ENCODE peak calls at places on chromosomes 7 and 10, in nine cellular contexts. V is testis, I is cardiac fibroblast, P is fibroblast of pulmonary artery, Y is fibroblast of mammary gland, M is astrocyte, J is PC-3, W is AG04450, O is Calu3. Z is an unnamed sample.

GRCh38 chr7:92647652-92648051 is 57.5 kb upstream of the FAM133B start:
- DNase-seq in J (no peak), P (no peak), I (no peak), Y (no peak), W (no peak), M (no peak), V (no peak), O (no peak), Z (no peak)

GRCh38 chr10:30784521-30784895 is 155.0 kb upstream of the LYZL2 start:
- DNase-seq in P (peak), O (no peak), W (no peak), Y (peak), I (peak), M (peak), J (no peak), V (no peak), Z (no peak)

GRCh38 chr7:45881759-45882464 is 6.4 kb upstream of the IGFBP1 start:
- DNase-seq in I (peak), W (peak), J (no peak), V (no peak), Y (peak), P (peak), O (no peak), M (peak), Z (no peak)

GRCh38 chr7:46291601-46292150 is 370.6 kb upstream of the IGFBP3 start:
- DNase-seq in Y (peak), O (no peak), P (peak), W (no peak), M (peak), J (peak), I (peak), V (peak), Z (peak)

GRCh38 chr10:98636921-98637329 is 190.2 kb upstream of the HPS1 start:
- DNase-seq in V (no peak), Y (peak), P (no peak), I (no peak), O (no peak), J (peak), W (no peak), M (no peak), Z (no peak)

GRCh38 chr7:16494551-16494950 is 29.0 kb upstream of the SOSTDC1 start:
- DNase-seq in M (no peak), Y (no peak), J (no peak), I (no peak), W (no peak), V (no peak), P (no peak), O (no peak), Z (no peak)

GRCh38 chr7:17939111-17939669 is 1.1 kb downstream of the SNX13 start:
- DNase-seq in W (no peak), I (peak), M (peak), Y (peak), O (no peak), V (no peak), P (peak), J (peak), Z (peak)

GRCh38 chr10:113486531-113486930 is 66.3 kb upstream of the HABP2 start:
- DNase-seq in I (no peak), O (no peak), J (no peak), V (no peak), Y (no peak), P (no peak), W (no peak), M (no peak), Z (no peak)

GRCh38 chr10:11663763-11664555 is 52.5 kb upstream of the USP6NL start:
- DNase-seq in P (no peak), J (no peak), V (no peak), W (no peak), I (no peak), O (no peak), M (no peak), Y (no peak), Z (no peak)

GRCh38 chr7:18667466-18667865 is 171.9 kb downstream of the HDAC9 start:
- DNase-seq in Y (peak), I (peak), O (peak), J (peak), M (peak), P (peak), W (peak), V (no peak), Z (peak)

GRCh38 chr10:71128311-71129010 is 83.9 kb upstream of the UNC5B start:
- DNase-seq in I (peak), V (no peak), O (peak), M (no peak), P (no peak), W (no peak), Y (peak), J (no peak), Z (no peak)

GRCh38 chr10:30459283-30459682 is 25.3 kb downstream of the MAP3K8 start:
- DNase-seq in I (no peak), O (no peak), P (no peak), J (no peak), V (peak), M (no peak), W (no peak), Y (no peak), Z (no peak)

GRCh38 chr7:29843106-29843505 is 36.8 kb downstream of the WIPF3 start:
- DNase-seq in Y (no peak), P (no peak), W (no peak), J (no peak), V (peak), I (no peak), O (no peak), M (no peak), Z (no peak)

GRCh38 chr10:100816671-100817070 is 71.3 kb downstream of the PAX2 start:
- DNase-seq in P (no peak), M (no peak), I (no peak), V (no peak), W (no peak), O (no peak), Y (no peak), J (no peak), Z (no peak)

GRCh38 chr7:14303536-14303935 is 314.1 kb upstream of the ETV1 start:
- DNase-seq in O (peak), Y (no peak), M (no peak), V (no peak), W (no peak), J (peak), I (no peak), P (no peak), Z (no peak)

GRCh38 chr7:17532861-17533404 is 234.5 kb downstream of the AHR start:
- DNase-seq in J (peak), V (no peak), W (no peak), O (peak), M (peak), I (peak), P (peak), Y (peak), Z (peak)

GRCh38 chr10:32139223-32140073 is 83.2 kb upstream of the KIF5B start:
- DNase-seq in W (peak), O (peak), J (peak), P (peak), M (peak), V (peak), I (peak), Y (peak), Z (peak)

GRCh38 chr10:90363799-90364483 is 493.9 kb downstream of the HTR7 start:
- DNase-seq in J (no peak), P (peak), V (no peak), O (no peak), W (no peak), I (peak), Y (no peak), M (no peak), Z (no peak)

GRCh38 chr10:4333474-4333894 is 492.5 kb upstream of the AKR1E2 start:
- DNase-seq in P (no peak), Y (no peak), O (no peak), J (no peak), V (no peak), W (no peak), I (no peak), M (no peak), Z (no peak)

GRCh38 chr10:104020020-104020419 is 53.1 kb downstream of the SLK start:
- DNase-seq in Y (no peak), I (no peak), P (no peak), V (no peak), W (no peak), O (no peak), M (no peak), J (no peak), Z (no peak)

GRCh38 chr10:107616031-107616430 is 451.5 kb upstream of the SORCS1 start:
- DNase-seq in W (no peak), V (no peak), Y (no peak), I (no peak), P (no peak), O (no peak), J (no peak), M (no peak), Z (no peak)

GRCh38 chr7:78768859-78769258 is 684.6 kb downstream of the MAGI2 start:
- DNase-seq in I (no peak), V (no peak), M (peak), W (no peak), O (no peak), J (no peak), Y (no peak), P (no peak), Z (no peak)

GRCh38 chr10:30445716-30446115 is 11.7 kb downstream of the MAP3K8 start:
- DNase-seq in M (peak), V (no peak), O (no peak), W (no peak), P (no peak), I (peak), J (peak), Y (peak), Z (no peak)

GRCh38 chr10:62399211-62399610 is 25.0 kb downstream of the ZNF365 start:
- DNase-seq in J (no peak), M (peak), V (no peak), Y (peak), W (no peak), O (no peak), P (peak), I (no peak), Z (no peak)

GRCh38 chr7:28755255-28755654 is 202.9 kb downstream of the TRIL start:
- DNase-seq in W (no peak), Y (peak), O (no peak), P (peak), V (no peak), I (peak), M (peak), J (peak), Z (peak)

GRCh38 chr7:43220250-43220649 is 107.8 kb downstream of the HECW1 start:
- DNase-seq in V (no peak), I (peak), O (no peak), Y (peak), M (peak), W (peak), P (peak), J (peak), Z (no peak)

GRCh38 chr10:6985644-6986043 is 405.6 kb upstream of the PRKCQ start:
- DNase-seq in V (no peak), P (no peak), W (no peak), J (no peak), I (no peak), Y (no peak), M (no peak), O (no peak), Z (no peak)

DNA sequence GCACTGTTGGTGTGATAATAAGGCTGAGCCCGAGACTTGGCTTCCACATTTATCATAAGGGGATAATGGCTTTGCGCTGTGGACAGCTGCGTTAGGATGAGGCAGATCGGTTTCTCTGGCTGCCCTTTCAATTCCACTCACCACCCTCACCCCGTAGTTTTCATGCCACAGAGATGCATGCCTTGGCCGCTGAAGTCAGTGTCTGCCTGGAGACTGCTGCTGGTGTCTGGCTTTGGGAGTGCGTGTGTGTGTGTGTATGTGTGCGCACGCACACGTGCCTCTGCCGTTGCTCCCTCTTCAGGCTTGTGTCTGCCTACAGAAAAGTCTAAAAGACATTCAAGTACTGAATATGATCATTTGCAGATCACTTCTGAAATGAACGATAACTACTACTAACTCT is 272.9 kb downstream of the CCDC3 start:
- DNase-seq in Y (no peak), J (no peak), P (peak), I (peak), M (peak), O (no peak), W (no peak), V (no peak), Z (no peak)
- TF ChIP-seq CTCF in Y (no peak), J (no peak), P (no peak), I (no peak), M (no peak), O (no peak), W (no peak), V (no peak), Z (no peak)

DNA sequence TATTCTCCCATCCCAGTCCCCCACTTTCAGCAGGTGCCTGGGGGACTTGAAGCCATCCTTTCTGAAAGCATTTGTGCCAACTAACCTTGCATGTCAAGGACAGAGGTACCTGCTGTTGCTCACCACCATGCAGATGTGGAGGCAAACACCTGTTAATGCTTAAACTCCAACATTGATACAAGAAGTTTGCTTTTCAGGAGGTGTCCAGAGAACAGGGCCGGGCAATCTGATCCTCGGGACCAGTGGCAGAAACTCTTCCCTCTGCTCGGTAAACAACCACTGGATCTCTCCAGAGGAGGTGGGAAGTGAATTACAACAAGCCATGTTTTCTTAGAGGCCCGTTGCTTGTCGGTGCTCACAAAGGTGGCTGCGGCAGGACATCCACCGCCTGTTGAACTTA is 54.7 kb downstream of the FGFR2 start:
- DNase-seq in I (no peak), J (no peak), W (no peak), O (no peak), P (no peak), Y (no peak), V (no peak), M (no peak), Z (no peak)
- TF ChIP-seq CTCF in I (no peak), J (no peak), W (no peak), O (no peak), P (no peak), Y (no peak), V (no peak), M (no peak), Z (no peak)

DNA sequence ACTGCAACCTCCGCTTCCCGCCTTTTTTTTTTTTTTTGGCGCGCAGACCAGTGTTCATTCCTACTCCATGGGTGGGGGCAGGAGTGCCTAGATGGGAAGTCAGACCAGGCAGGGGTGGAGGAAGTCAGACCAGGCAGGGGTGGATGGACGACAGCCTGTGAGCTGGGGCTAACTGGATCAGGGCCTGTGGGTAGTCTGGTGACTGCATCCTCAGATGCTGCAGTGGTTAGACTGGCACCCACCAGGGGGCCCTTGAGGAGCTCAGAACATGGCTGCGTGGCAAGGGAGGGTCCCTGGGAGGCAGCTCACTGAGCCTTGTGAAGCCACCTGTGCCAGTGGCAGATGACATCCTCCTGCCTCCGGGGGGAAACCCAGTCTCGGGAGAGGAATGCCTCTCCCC is 35.1 kb downstream of the RCC1L start:
- DNase-seq in I (no peak), O (no peak), Y (no peak), P (no peak), V (no peak), J (no peak), M (no peak), W (no peak), Z (no peak)
- TF ChIP-seq CTCF in I (no peak), O (no peak), Y (no peak), P (no peak), V (no peak), J (peak), M (no peak), W (no peak), Z (no peak)

DNA sequence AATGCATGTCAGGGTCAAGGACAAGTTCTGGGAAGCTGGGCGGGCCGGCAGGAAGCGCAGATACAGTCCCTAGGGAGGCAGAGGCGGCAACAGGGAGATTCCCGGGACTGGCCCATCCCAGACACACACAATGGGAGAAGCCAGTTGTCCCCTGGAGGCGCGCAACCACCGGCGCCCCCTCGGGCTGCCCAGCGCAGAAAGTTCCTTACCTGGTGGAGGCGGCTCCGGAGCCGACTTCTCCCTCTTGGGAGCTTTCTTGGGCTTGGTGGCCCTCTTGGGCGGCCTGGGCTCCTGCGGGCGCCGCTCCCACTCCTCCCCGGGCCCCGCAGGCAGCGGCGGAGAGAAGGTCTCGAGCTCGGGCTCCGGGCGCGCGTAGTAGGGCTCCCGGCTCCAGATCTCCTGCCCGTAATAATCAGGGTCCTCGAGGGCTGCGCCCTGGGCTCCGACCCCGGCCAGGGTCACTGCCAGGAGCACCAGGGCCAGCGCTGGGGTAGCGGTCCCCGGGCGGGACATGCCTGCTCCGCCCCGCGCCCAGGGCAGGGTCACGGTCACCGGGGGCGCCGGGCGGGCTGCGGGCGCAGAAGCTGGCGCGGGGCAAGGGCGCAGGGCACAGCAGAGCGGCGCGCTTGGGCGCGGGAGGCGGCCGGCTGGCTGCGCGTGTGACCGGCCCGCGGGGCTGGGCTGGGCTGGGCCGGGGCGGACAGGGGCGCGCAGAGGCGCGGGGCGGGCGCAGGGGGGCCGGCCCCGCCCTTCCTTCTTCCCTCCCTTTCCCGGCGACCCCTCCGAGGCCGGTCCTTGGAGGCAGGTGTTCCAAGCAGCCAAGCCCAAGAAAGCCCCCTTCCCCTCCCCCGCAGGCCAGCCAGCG is at the start of gene CPXM2:
- DNase-seq in O (no peak), I (no peak), P (no peak), M (no peak), W (no peak), V (peak), J (no peak), Y (no peak), Z (no peak)
- TF ChIP-seq CTCF in O (no peak), I (no peak), P (no peak), M (no peak), W (no peak), V (no peak), J (no peak), Y (no peak), Z (no peak)

GRCh38 chr7:22355620-22356009 is 1.3 kb downstream of the RAPGEF5 start:
- DNase-seq in J (no peak), M (no peak), W (no peak), O (no peak), V (no peak), P (no peak), I (no peak), Y (no peak), Z (no peak)
- TF ChIP-seq CTCF in J (no peak), M (no peak), W (no peak), O (no peak), V (no peak), P (no peak), I (no peak), Y (no peak), Z (no peak)

DNA sequence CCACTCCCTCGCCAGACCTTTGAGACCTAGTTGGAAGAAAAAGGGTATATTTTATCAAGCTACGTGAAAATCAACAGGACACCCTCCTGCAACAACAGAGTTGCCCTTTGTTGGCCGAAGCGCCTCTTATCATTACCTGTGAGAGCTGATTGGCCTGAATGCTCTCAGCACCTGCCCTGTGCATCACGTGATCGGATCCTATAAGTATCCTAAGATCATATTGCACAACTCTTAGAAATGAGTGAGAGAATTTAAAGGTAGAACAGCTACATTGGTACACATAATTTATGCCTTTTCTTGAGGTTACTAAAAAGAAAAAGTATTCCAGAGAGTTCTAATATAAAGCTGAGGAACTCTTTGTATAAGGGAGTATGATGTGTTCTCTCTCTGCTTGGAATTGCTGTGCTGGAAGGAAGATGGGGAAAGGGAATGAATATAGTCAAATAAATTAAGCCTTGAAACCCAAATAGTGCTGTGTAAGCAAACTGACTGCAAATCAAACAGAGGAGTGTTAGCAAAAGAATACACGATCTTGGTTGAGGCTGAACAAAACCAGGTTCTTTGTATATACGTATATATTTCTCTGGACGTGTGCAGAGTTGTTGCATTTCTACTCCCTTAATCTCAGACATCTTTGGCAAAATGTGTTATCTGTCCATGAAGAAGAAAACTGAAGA is 69.3 kb downstream of the LRRC4 start:
- DNase-seq in Y (no peak), J (no peak), M (no peak), O (no peak), W (no peak), P (no peak), I (no peak), V (no peak), Z (no peak)
- TF ChIP-seq CTCF in Y (no peak), J (no peak), M (no peak), O (no peak), W (no peak), P (no peak), I (no peak), V (no peak), Z (no peak)

DNA sequence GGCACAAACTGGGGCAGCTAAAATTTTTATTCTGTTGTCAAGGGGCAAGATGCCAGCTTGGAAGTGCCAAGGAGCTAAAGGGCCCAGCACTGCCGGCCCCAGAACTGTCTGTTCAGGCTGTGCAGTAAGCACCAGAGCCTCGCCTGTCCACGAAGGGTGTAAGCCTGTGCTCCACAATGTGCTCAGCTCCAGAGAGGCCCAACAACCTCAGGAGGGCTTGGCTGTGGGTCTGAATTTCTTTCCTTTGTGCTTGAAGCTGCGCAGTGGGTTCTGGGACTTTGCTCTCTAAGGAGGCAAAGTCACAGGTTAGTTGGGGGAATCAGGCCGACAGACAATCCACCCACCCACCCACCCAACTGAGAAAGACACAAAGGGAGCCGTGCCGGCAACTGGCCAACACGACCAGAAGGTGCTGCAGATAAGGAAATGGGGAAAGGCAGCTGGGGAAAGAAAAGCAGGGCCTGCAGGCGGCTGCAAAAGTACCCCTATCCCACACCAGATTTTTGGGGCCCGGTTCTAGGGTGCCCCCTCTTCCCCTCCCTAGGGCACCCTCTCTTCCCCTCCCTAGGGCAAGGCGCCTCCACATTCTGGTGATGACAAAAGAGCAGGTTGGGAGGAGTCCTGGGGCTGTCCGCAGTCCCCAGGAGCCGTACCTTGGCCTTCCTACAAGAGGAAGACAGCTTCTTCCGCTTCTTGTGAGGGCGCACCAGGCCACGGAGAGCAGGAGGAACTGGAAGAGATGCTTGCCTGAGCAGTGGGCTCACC is 7.7 kb downstream of the DDX56 start:
- DNase-seq in P (no peak), J (no peak), W (no peak), O (no peak), I (no peak), V (no peak), M (no peak), Y (no peak), Z (no peak)
- TF ChIP-seq CTCF in P (no peak), J (peak), W (no peak), O (peak), I (no peak), V (no peak), M (no peak), Y (no peak), Z (peak)

GRCh38 chr10:114501650-114502049 is 97.3 kb upstream of the AFAP1L2 start:
- DNase-seq in O (no peak), W (no peak), Y (no peak), V (no peak), J (no peak), M (no peak), I (no peak), P (no peak), Z (no peak)
- TF ChIP-seq CTCF in O (no peak), W (no peak), Y (no peak), V (peak), J (peak), M (no peak), I (no peak), P (no peak), Z (no peak)

Z was measured in RWPE1.